ENCODE peak calls at places on chromosomes 16 and 17, in ten cellular contexts. E is C1 segment of cervical spinal cord; F is NCI-H748 treated with DMSO at 0.1 percent for 48 hours; W is activated naive CD4-positive, alpha-beta T cell; L is posterior vena cava; T is glomerular endothelial cell; H is T1000; S is SW480; P is GM04504; B is lower leg skin. X is an unnamed sample.

GRCh38 chr16:89409161-89409711 is 81.1 kb downstream of the ANKRD11 start:
- DNase-seq in S (no peak), H (no peak), T (no peak), B (no peak), L (no peak), E (no peak), F (no peak), P (no peak), W (no peak), X (no peak)

GRCh38 chr16:75250809-75251279 is 580 bp downstream of the BCAR1 start:
- DNase-seq in E (no peak), F (no peak), H (no peak), B (no peak), W (no peak), T (no peak), L (no peak), P (no peak), S (no peak), X (peak; percentile 70)

GRCh38 chr16:85448557-85449194 is 164.4 kb upstream of the GSE1 start:
- DNase-seq in E (no peak), F (peak; percentile 77), S (no peak), H (no peak), T (no peak), P (no peak), B (no peak), W (no peak), L (no peak), X (peak; percentile 79)

GRCh38 chr17:66620528-66620927 is 214.4 kb upstream of the CACNG5 start:
- DNase-seq in W (no peak), P (no peak), E (no peak), S (no peak), B (no peak), L (no peak), F (no peak), H (no peak), T (no peak), X (no peak)

GRCh38 chr17:77670125-77670524 is 288.4 kb upstream of the TNRC6C start:
- DNase-seq in B (no peak), E (no peak), F (no peak), W (no peak), S (no peak), P (no peak), L (no peak), H (no peak), T (no peak), X (no peak)

GRCh38 chr17:17698869-17699351 is 17.7 kb downstream of the RAI1 start:
- DNase-seq in E (no peak), L (no peak), S (no peak), W (no peak), P (no peak), F (no peak), T (no peak), H (no peak), B (no peak), X (no peak)

GRCh38 chr16:3734084-3734757 is 16.9 kb upstream of the TRAP1 start:
- DNase-seq in H (no peak), L (peak; percentile 72), F (no peak), T (no peak), B (no peak), E (no peak), W (no peak), S (no peak), P (no peak), X (no peak)

GRCh38 chr17:9239821-9240658 is 218.7 kb downstream of the NTN1 start:
- DNase-seq in H (peak; percentile 16), W (no peak), T (no peak), L (peak; percentile 95), S (peak; percentile 51), P (no peak), B (peak; percentile 95), E (peak; percentile 49), F (peak; percentile 74), X (no peak)

GRCh38 chr17:52024296-52024870 is 134.1 kb downstream of the CA10 start:
- DNase-seq in B (no peak), L (no peak), T (no peak), W (no peak), E (peak; percentile 43), S (no peak), P (no peak), H (no peak), F (no peak), X (no peak)

GRCh38 chr17:34570491-34570890 is 8.9 kb upstream of the TMEM132E start:
- DNase-seq in B (no peak), W (no peak), S (no peak), H (no peak), L (no peak), F (no peak), T (no peak), E (no peak), P (no peak), X (no peak)

GRCh38 chr16:15950167-15950854 is 895 bp downstream of the ABCC1 start:
- DNase-seq in L (peak; percentile 77), E (peak; percentile 12), H (no peak), F (no peak), T (no peak), W (no peak), S (peak; percentile 40), B (no peak), P (no peak), X (peak; percentile 40)

GRCh38 chr17:57045868-57046671 is 39.0 kb upstream of the AKAP1 start:
- DNase-seq in P (no peak), H (no peak), F (no peak), T (no peak), E (no peak), L (peak; percentile 84), S (no peak), W (no peak), B (no peak), X (no peak)

GRCh38 chr17:81813371-81813684 is 9.4 kb downstream of the GCGR start:
- DNase-seq in E (no peak), T (no peak), S (no peak), W (no peak), H (no peak), P (no peak), F (no peak), L (no peak), B (no peak), X (no peak)

GRCh38 chr17:40556884-40557414 is 8.3 kb downstream of the CCR7 start:
- DNase-seq in B (peak; percentile 86), L (peak; percentile 82), S (no peak), T (no peak), P (no peak), W (no peak), H (no peak), E (no peak), F (no peak), X (no peak)

GRCh38 chr17:81927145-81927652 is 336 bp downstream of the MAFG start:
- DNase-seq in E (no peak), P (no peak), W (no peak), F (no peak), T (no peak), S (no peak), H (no peak), L (no peak), B (no peak), X (no peak)

X was measured in HepG2.